ENCODE peak calls at places on chromosomes 11 and 22, in seven cellular contexts. Z, O, I, Q, B, L and W are unnamed samples.

GRCh38 chr11:77381749-77382693 is 80.5 kb upstream of the GDPD4 start:
- DNase-seq in Z (peak; percentile 48), O (no peak), I (peak; percentile 12), Q (no peak), B (no peak), L (no peak), W (no peak)

GRCh38 chr11:129943036-129943435 is 47.7 kb upstream of the NFRKB start:
- DNase-seq in Z (no peak), O (no peak), I (peak; percentile 34), Q (no peak), B (no peak), L (no peak), W (no peak)

GRCh38 chr22:38751422-38752346 is 4.1 kb downstream of the SUN2 start:
- DNase-seq in Z (no peak), O (no peak), I (no peak), Q (no peak), B (no peak), L (peak; percentile 80), W (no peak)

GRCh38 chr11:70503878-70504240 is 105.5 kb downstream of the CTTN start:
- DNase-seq in Z (no peak), O (no peak), I (no peak), Q (peak; percentile 60), B (peak; percentile 63), L (no peak), W (no peak)

GRCh38 chr11:75966546-75967287 is 151.7 kb downstream of the UVRAG start:
- DNase-seq in Z (peak; percentile 87), O (peak; percentile 21), I (peak; percentile 94), Q (peak; percentile 11), B (no peak), L (no peak), W (no peak)

GRCh38 chr11:9030601-9031000 is 26.8 kb upstream of the NRIP3 start:
- DNase-seq in Z (no peak), O (no peak), I (no peak), Q (no peak), B (no peak), L (no peak), W (no peak)

GRCh38 chr11:87368151-87368550 is 330.4 kb downstream of the TMEM135 start:
- DNase-seq in Z (no peak), O (no peak), I (no peak), Q (no peak), B (no peak), L (no peak), W (no peak)

GRCh38 chr11:74019104-74019738 is 10.3 kb upstream of the UCP3 start:
- DNase-seq in Z (peak; percentile 15), O (no peak), I (no peak), Q (no peak), B (no peak), L (no peak), W (no peak)

GRCh38 chr11:46044601-46045000 is 76.7 kb downstream of the PHF21A start:
- DNase-seq in Z (no peak), O (no peak), I (no peak), Q (no peak), B (no peak), L (no peak), W (no peak)

GRCh38 chr22:46367707-46368191 is 32.2 kb downstream of the TRMU start:
- DNase-seq in Z (peak; percentile 67), O (peak; percentile 29), I (peak; percentile 70), Q (peak; percentile 87), B (peak; percentile 87), L (peak; percentile 62), W (peak; percentile 82)

GRCh38 chr11:85029964-85030363 is 597.2 kb downstream of the DLG2 start:
- DNase-seq in Z (peak; percentile 60), O (no peak), I (peak; percentile 97), Q (no peak), B (no peak), L (no peak), W (no peak)

GRCh38 chr11:78643676-78644056 is 69.0 kb upstream of the NARS2 start:
- DNase-seq in Z (no peak), O (no peak), I (no peak), Q (no peak), B (no peak), L (no peak), W (no peak)

GRCh38 chr11:57556041-57556440 is 11.4 kb downstream of the UBE2L6 start:
- DNase-seq in Z (no peak), O (no peak), I (peak; percentile 19), Q (no peak), B (no peak), L (no peak), W (no peak)

DNA sequence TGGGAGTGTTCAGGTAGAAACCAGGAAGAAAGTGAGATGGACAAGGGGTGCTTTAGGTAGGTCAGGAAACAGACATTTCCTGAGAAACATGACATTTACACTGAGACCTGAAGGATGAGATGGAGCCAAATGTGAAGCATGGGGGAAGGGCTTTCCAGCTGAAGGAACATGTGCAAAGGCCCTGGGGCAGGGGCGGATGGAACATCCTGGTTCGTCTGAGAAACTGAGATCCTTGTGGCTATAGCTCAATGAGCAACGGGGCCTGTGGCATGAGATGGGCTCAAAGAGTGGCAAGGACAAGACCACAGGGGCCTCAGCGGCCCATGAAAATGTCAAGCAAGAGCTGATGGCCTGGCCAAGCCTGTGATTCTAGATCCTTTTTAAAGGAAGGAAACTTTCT is 127.4 kb downstream of the DSCAML1 start:
- DNase-seq in Z (no peak), O (no peak), I (no peak), Q (no peak), B (no peak), L (no peak), W (no peak)
- H3K27ac ChIP-seq in Z (no peak overlapping the region), O (no peak overlapping the region), I (no peak overlapping the region), Q (no peak overlapping the region), B (no peak overlapping the region), L (no peak overlapping the region), W (no peak overlapping the region)

DNA sequence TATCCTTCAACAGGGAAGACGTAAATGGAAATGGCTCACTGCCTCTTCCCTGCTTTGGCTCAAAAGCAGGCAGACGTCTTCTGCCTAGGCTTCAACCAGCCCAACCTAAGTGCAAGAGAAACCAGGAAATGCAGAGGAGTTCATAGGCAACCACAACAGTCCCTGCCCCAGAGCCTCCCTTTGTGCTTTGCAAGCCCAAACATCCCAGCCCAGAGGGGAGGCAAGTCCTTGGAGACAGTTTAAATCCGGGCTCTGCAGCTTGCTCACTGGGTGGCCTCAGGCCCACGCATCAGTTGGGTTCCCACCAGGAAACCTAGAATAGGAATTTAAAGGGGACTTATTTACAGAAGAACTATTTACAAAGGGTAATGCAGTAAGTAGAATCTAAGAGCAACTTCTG is 33.4 kb downstream of the CD6 start:
- DNase-seq in Z (no peak), O (no peak), I (no peak), Q (no peak), B (no peak), L (no peak), W (no peak)
- TF ChIP-seq EZH2phosphoT487 in Z (no peak), O (no peak), I (no peak), Q (no peak), B (no peak), L (no peak), W (no peak)

DNA sequence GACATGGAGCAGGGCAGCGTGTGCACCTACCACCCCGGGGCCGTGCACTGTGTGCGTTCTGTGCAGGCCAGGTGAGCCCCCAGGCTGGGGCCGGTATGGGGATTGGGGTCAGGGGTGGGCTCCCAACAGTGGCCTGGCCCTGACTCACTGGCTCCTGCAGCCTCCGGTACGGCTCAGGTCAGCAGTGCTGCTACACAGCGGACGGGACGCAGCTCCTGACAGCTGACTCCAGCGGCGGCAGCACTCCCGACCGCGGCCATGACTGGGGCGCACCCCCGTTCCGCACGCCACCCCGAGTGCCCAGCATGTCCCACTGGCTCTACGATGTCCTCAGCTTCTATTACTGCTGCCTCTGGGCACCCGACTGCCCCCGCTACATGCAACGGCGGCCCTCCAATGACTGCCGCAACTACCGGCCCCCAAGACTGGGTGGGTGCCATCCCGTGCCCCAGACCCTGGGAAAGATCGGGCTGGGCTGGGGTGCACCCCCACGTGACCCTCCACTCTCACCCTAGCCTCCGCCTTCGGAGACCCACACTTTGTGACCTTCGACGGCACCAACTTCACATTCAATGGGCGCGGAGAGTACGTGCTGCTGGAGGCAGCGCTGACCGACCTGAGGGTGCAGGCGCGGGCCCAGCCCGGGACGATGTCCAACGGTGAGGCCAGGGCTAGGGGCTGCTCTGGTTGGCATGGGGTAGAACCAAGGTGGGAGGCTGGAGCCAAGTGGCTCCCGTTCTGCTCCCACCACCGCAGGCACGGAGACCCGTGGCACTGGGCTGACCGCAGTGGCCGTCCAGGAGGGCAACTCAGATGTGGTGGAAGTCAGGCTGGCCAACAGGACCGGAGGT is 4.4 kb downstream of the SUSD2 start:
- DNase-seq in Z (no peak), O (no peak), I (no peak), Q (no peak), B (peak; percentile 20), L (no peak), W (no peak)
- H3K27ac ChIP-seq in Z (no peak overlapping the region), O (no peak overlapping the region), I (no peak overlapping the region), Q (no peak overlapping the region), B (no peak overlapping the region), L (no peak overlapping the region), W (no peak overlapping the region)

DNA sequence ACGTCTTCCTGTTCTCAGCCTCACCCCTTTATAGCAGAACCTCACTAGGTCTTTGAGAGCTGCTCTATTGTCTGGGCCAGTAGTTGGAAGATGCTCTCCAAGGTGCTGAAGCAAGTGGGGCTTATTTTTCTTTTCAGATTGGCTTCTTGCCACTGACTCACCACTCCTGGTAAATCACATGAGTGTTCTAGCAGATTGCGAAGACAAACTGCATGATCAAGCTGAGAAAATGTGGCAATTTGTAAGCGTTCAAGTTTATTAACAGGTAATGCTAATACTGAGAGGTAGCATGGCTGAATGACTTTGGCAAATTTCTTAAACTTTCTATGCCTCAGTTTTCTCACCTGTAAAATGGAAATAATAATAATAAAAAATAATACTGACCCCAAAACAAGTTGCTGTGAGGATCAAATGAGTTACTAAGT is 59.2 kb downstream of the CACNG2 start:
- DNase-seq in Z (peak; percentile 93), O (peak; percentile 45), I (peak; percentile 94), Q (peak; percentile 93), B (no peak), L (peak; percentile 39), W (peak; percentile 92)
- TF ChIP-seq EZH2phosphoT487 in Z (no peak), O (no peak), I (no peak), Q (no peak), B (no peak), L (no peak), W (no peak)

DNA sequence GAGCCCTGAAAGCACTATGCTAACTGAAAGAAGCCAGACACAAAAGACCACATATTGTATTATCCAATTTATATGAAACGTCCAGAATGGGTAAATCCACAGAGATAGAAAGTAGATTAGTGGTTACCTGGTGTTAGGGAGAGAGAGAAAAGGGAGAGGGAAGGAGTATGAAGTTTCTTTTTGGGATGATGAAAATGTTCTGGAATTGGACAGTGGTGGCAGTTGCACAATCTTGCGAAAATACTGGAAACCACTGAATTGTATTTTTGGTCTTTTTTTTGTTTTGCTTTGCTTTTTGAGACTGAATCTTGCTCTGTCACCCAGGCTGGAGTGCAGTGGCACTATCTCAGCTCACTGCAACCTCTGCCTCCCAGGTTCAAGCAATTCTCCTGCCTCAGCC is 63.5 kb downstream of the MRTFA start:
- DNase-seq in Z (peak; percentile 49), O (no peak), I (no peak), Q (no peak), B (no peak), L (no peak), W (no peak)
- H3K27ac ChIP-seq in Z (peak overlapping the region; percentile 55), O (no peak overlapping the region), I (no peak overlapping the region), Q (no peak overlapping the region), B (no peak overlapping the region), L (no peak overlapping the region), W (no peak overlapping the region)

GRCh38 chr11:15968461-15969130 is 387.8 kb downstream of the SOX6 start:
- DNase-seq in Z (no peak), O (no peak), I (no peak), Q (peak; percentile 5), B (no peak), L (no peak), W (peak; percentile 24)
- TF ChIP-seq EZH2phosphoT487 in Z (no peak), O (no peak), I (no peak), Q (no peak), B (no peak), L (no peak), W (no peak)

GRCh38 chr11:64998690-64999431 is 2.1 kb upstream of the BATF2 start:
- DNase-seq in Z (no peak), O (no peak), I (no peak), Q (no peak), B (no peak), L (peak; percentile 47), W (no peak)
- H3K27ac ChIP-seq in Z (no peak overlapping the region), O (no peak overlapping the region), I (no peak overlapping the region), Q (no peak overlapping the region), B (no peak overlapping the region), L (peak overlapping the region; percentile 47), W (no peak overlapping the region)